ENCODE peak calls at places on chromosomes 16 and 17, in five cellular contexts. P is lung, K is stomach, Q is PC-3, A is pancreas. E is an unnamed sample.

GRCh38 chr16:17368511-17368910 is 102.2 kb downstream of the XYLT1 start:
- DNase-seq in Q (no peak), P (no peak), A (no peak), K (no peak), E (no peak)

GRCh38 chr17:70110443-70110880 is 35.4 kb downstream of the KCNJ16 start:
- DNase-seq in P (no peak), Q (no peak), A (no peak), K (no peak), E (no peak)

GRCh38 chr16:80803341-80804060 is 897 bp downstream of the CDYL2 start:
- DNase-seq in K (peak; percentile 45), A (peak; percentile 52), P (peak; percentile 37), Q (peak; percentile 12), E (peak; percentile 43)

GRCh38 chr16:53576904-53577303 is 73.9 kb upstream of the AKTIP start:
- DNase-seq in P (no peak), K (no peak), Q (no peak), A (no peak), E (no peak)

GRCh38 chr17:76191891-76192290 is 48.4 kb downstream of the RNF157 start:
- DNase-seq in P (no peak), A (no peak), Q (no peak), K (no peak), E (no peak)

GRCh38 chr17:64244165-64244564 is 18.9 kb downstream of the TEX2 start:
- DNase-seq in P (no peak), K (no peak), Q (no peak), A (no peak), E (peak; percentile 87)

GRCh38 chr17:42541041-42541833 is 5.2 kb downstream of the NAGLU start:
- DNase-seq in Q (peak; percentile 57), A (no peak), K (peak; percentile 48), P (no peak), E (no peak)

GRCh38 chr17:29593546-29594440 is 861 bp downstream of the ANKRD13B start:
- DNase-seq in P (no peak), Q (peak; percentile 6), A (peak; percentile 40), K (no peak), E (no peak)

GRCh38 chr16:48432136-48432535 is 46.9 kb upstream of the SIAH1 start:
- DNase-seq in Q (no peak), K (no peak), A (no peak), P (no peak), E (peak; percentile 9)

GRCh38 chr16:73956592-73957495 is 339.8 kb upstream of the PSMD7 start:
- DNase-seq in P (peak; percentile 43), Q (peak; percentile 64), A (peak; percentile 41), K (peak; percentile 54), E (peak; percentile 54)

GRCh38 chr16:64579712-64580111 is 542.2 kb downstream of the CDH11 start:
- DNase-seq in P (no peak), A (no peak), Q (no peak), K (no peak), E (no peak)
- H3K9me3 ChIP-seq in P (no peaks in the 10 kb centered on the region), A (no peaks in the 10 kb centered on the region), Q (no peaks in the 10 kb centered on the region), K (no peaks in the 10 kb centered on the region), E (no peaks in the 10 kb centered on the region)

GRCh38 chr16:35414139-35414538 is 1954.7 kb downstream of the TP53TG3F start:
- DNase-seq in K (no peak), A (no peak), Q (no peak), P (no peak), E (no peak)

GRCh38 chr16:35409503-35409902 is 1950.1 kb downstream of the TP53TG3F start:
- DNase-seq in K (no peak), Q (no peak), P (no peak), A (no peak), E (no peak)

GRCh38 chr16:35414563-35414962 is 1955.2 kb downstream of the TP53TG3F start:
- DNase-seq in A (no peak), K (no peak), P (no peak), Q (no peak), E (no peak)

GRCh38 chr16:35410438-35410837 is 1951.0 kb downstream of the TP53TG3F start:
- DNase-seq in P (no peak), A (no peak), Q (no peak), K (no peak), E (no peak)

GRCh38 chr16:35411156-35411555 is 1951.7 kb downstream of the TP53TG3F start:
- DNase-seq in P (no peak), K (no peak), Q (no peak), A (no peak), E (no peak)
- H3K9me3 ChIP-seq in P (peaks cover 8% of the 10 kb centered on the region), K (no peaks in the 10 kb centered on the region), Q (no peaks in the 10 kb centered on the region), A (no peaks in the 10 kb centered on the region), E (peaks cover 11% of the 10 kb centered on the region)

DNA sequence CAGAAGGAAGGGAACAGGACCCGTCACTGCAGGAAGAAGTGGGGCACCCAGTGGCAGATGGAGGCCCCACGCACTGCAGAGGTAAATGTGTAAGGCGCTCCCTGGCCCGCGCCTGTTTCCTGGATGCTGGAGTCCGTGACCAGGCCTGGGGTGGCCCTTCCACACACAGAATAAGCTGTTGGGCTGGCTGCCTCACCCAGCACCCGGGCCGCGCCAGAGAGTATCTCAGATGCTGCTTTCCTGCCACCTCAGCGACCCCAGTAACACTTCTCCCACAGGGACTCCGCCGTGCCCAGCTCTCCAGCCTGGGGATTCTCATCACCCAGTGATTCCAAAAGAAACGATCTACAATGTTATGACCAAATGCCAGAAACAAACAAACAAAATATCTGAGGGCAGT is 1993.1 kb downstream of the TP53TG3F start:
- DNase-seq in P (no peak), K (no peak), A (no peak), Q (no peak), E (no peak)
- H3K9me3 ChIP-seq in P (peaks cover 34% of the 10 kb centered on the region), K (no peaks in the 10 kb centered on the region), A (no peaks in the 10 kb centered on the region), Q (no peaks in the 10 kb centered on the region), E (peaks cover 57% of the 10 kb centered on the region)

DNA sequence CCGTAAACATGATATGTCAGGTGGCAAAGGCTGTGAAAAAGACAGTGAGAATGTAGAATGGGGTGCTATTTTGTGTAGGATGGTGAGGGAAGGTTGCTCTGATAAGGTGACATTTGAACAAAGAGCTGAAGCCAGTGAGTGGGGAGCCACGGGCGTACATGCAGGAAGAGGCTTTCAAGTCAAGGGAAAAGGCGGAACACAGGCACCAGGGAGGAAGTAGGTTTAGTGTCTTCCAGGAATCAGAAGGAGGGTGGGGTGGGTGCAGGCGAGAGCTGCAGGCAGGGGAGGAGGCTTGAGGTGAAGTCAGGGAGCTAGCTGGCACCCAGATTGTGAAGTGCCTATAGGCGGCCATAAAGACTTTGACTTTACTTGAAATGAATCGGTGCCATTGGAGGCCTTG is 14.1 kb downstream of the ZFP90 start:
- DNase-seq in K (no peak), P (no peak), A (no peak), Q (no peak), E (no peak)
- H3K9me3 ChIP-seq in K (peaks cover 26% of the 10 kb centered on the region), P (peaks cover 57% of the 10 kb centered on the region), A (no peaks in the 10 kb centered on the region), Q (peaks cover 3% of the 10 kb centered on the region), E (peaks cover 14% of the 10 kb centered on the region)

GRCh38 chr16:31916056-31916488 is 42.5 kb downstream of the ZNF267 start:
- DNase-seq in K (no peak), Q (no peak), P (no peak), A (no peak), E (no peak)

GRCh38 chr16:31920373-31920772 is 46.8 kb downstream of the ZNF267 start:
- DNase-seq in K (no peak), P (no peak), A (no peak), Q (no peak), E (no peak)
- H3K9me3 ChIP-seq in K (peaks cover 57% of the 10 kb centered on the region), P (peaks cover 19% of the 10 kb centered on the region), A (peaks cover 7% of the 10 kb centered on the region), Q (peaks cover 34% of the 10 kb centered on the region), E (peaks cover 8% of the 10 kb centered on the region)

DNA sequence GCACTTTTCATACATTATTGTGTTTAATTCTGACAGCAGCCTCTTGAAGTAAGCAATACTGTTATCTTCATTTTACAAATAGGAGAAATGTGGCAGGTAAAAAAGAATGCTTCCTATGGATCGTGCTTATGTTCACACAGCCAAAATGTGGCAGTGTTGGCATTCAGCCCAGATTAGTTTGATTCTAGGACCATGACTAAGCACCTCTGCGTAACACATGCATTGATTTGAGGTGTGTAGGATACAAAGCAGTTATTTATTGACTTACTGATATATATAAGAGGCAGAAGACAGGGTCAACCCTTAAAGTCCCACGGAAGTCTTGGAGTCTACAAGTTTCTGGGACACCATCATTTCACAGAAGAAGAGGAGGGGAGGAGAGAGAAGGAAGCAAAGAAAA is 1144.4 kb upstream of the GOT2 start:
- DNase-seq in Q (peak; percentile 66), P (no peak), A (no peak), K (peak; percentile 61), E (no peak)
- H3K9me3 ChIP-seq in Q (no peaks in the 10 kb centered on the region), P (peaks cover 2% of the 10 kb centered on the region), A (no peaks in the 10 kb centered on the region), K (no peaks in the 10 kb centered on the region), E (no peaks in the 10 kb centered on the region)